ENCODE peak calls at places on chromosomes 3 and 15, in nine cellular contexts. One of them, this sample, is unnamed.

GRCh38 chr3:33373082-33373437 is 67.1 kb downstream of the UBP1 start:
- DNase-seq in foreskin fibroblast: no peak
- DNase-seq in NCI-H1092: no peak
- DNase-seq in retina: no peak
- DNase-seq in activated CD4-positive, alpha-beta T cell treated with anti-CD3 and anti-CD28 coated beads, Interleukin-2, amount 10 ng/mL, durations not matched to agents 7 days and 5 days: no peak
- DNase-seq in naive thymus-derived CD8-positive, alpha-beta T cell: no peak
- DNase-seq in upper lobe of left lung: no peak
- DNase-seq in AG09309: no peak
- DNase-seq in upper lobe of right lung: no peak
- DNase-seq in this sample: no peak

GRCh38 chr3:130411310-130411709 is 65.8 kb downstream of the COL6A5 start:
- DNase-seq in foreskin fibroblast: no peak
- DNase-seq in NCI-H1092: no peak
- DNase-seq in retina: no peak
- DNase-seq in activated CD4-positive, alpha-beta T cell treated with anti-CD3 and anti-CD28 coated beads, Interleukin-2, amount 10 ng/mL, durations not matched to agents 7 days and 5 days: no peak
- DNase-seq in naive thymus-derived CD8-positive, alpha-beta T cell: no peak
- DNase-seq in upper lobe of left lung: no peak
- DNase-seq in AG09309: no peak
- DNase-seq in upper lobe of right lung: no peak
- DNase-seq in this sample: no peak

GRCh38 chr3:125098929-125099328 is 43.1 kb upstream of the HEG1 start:
- DNase-seq in foreskin fibroblast: peak
- DNase-seq in NCI-H1092: no peak
- DNase-seq in retina: no peak
- DNase-seq in activated CD4-positive, alpha-beta T cell treated with anti-CD3 and anti-CD28 coated beads, Interleukin-2, amount 10 ng/mL, durations not matched to agents 7 days and 5 days: no peak
- DNase-seq in naive thymus-derived CD8-positive, alpha-beta T cell: no peak
- DNase-seq in upper lobe of left lung: no peak
- DNase-seq in AG09309: no peak
- DNase-seq in upper lobe of right lung: no peak
- DNase-seq in this sample: no peak

GRCh38 chr3:176927280-176927679 is 270.0 kb downstream of the TBL1XR1 start:
- DNase-seq in foreskin fibroblast: no peak
- DNase-seq in NCI-H1092: no peak
- DNase-seq in retina: no peak
- DNase-seq in activated CD4-positive, alpha-beta T cell treated with anti-CD3 and anti-CD28 coated beads, Interleukin-2, amount 10 ng/mL, durations not matched to agents 7 days and 5 days: no peak
- DNase-seq in naive thymus-derived CD8-positive, alpha-beta T cell: no peak
- DNase-seq in upper lobe of left lung: no peak
- DNase-seq in AG09309: no peak
- DNase-seq in upper lobe of right lung: no peak
- DNase-seq in this sample: no peak

GRCh38 chr3:53346514-53346913 is 829 bp downstream of the DCP1A start:
- DNase-seq in foreskin fibroblast: peak
- DNase-seq in NCI-H1092: no peak
- DNase-seq in retina: peak
- DNase-seq in activated CD4-positive, alpha-beta T cell treated with anti-CD3 and anti-CD28 coated beads, Interleukin-2, amount 10 ng/mL, durations not matched to agents 7 days and 5 days: peak
- DNase-seq in naive thymus-derived CD8-positive, alpha-beta T cell: no peak
- DNase-seq in upper lobe of left lung: no peak
- DNase-seq in AG09309: no peak
- DNase-seq in upper lobe of right lung: no peak
- DNase-seq in this sample: no peak

GRCh38 chr3:20097015-20097414 is 56.8 kb downstream of the KAT2B start:
- DNase-seq in foreskin fibroblast: no peak
- DNase-seq in NCI-H1092: no peak
- DNase-seq in retina: no peak
- DNase-seq in activated CD4-positive, alpha-beta T cell treated with anti-CD3 and anti-CD28 coated beads, Interleukin-2, amount 10 ng/mL, durations not matched to agents 7 days and 5 days: no peak
- DNase-seq in naive thymus-derived CD8-positive, alpha-beta T cell: no peak
- DNase-seq in upper lobe of left lung: no peak
- DNase-seq in AG09309: no peak
- DNase-seq in upper lobe of right lung: no peak
- DNase-seq in this sample: no peak

GRCh38 chr3:105614288-105615030 is 247.8 kb downstream of the ALCAM start:
- DNase-seq in foreskin fibroblast: peak
- DNase-seq in NCI-H1092: no peak
- DNase-seq in retina: no peak
- DNase-seq in activated CD4-positive, alpha-beta T cell treated with anti-CD3 and anti-CD28 coated beads, Interleukin-2, amount 10 ng/mL, durations not matched to agents 7 days and 5 days: no peak
- DNase-seq in naive thymus-derived CD8-positive, alpha-beta T cell: no peak
- DNase-seq in upper lobe of left lung: no peak
- DNase-seq in AG09309: no peak
- DNase-seq in upper lobe of right lung: no peak
- DNase-seq in this sample: peak

GRCh38 chr3:39189648-39190269 is 2.6 kb downstream of the XIRP1 start:
- DNase-seq in foreskin fibroblast: peak
- DNase-seq in NCI-H1092: peak
- DNase-seq in retina: peak
- DNase-seq in activated CD4-positive, alpha-beta T cell treated with anti-CD3 and anti-CD28 coated beads, Interleukin-2, amount 10 ng/mL, durations not matched to agents 7 days and 5 days: peak
- DNase-seq in naive thymus-derived CD8-positive, alpha-beta T cell: peak
- DNase-seq in upper lobe of left lung: no peak
- DNase-seq in AG09309: no peak
- DNase-seq in upper lobe of right lung: peak
- DNase-seq in this sample: no peak

GRCh38 chr15:97036301-97036700 is 705.8 kb downstream of the NR2F2 start:
- DNase-seq in foreskin fibroblast: no peak
- DNase-seq in NCI-H1092: no peak
- DNase-seq in retina: no peak
- DNase-seq in activated CD4-positive, alpha-beta T cell treated with anti-CD3 and anti-CD28 coated beads, Interleukin-2, amount 10 ng/mL, durations not matched to agents 7 days and 5 days: no peak
- DNase-seq in naive thymus-derived CD8-positive, alpha-beta T cell: no peak
- DNase-seq in upper lobe of left lung: no peak
- DNase-seq in AG09309: no peak
- DNase-seq in upper lobe of right lung: no peak
- DNase-seq in this sample: no peak

GRCh38 chr15:77992356-77993222 is 84.9 kb downstream of the TBC1D2B start:
- DNase-seq in foreskin fibroblast: no peak
- DNase-seq in NCI-H1092: no peak
- DNase-seq in retina: no peak
- DNase-seq in activated CD4-positive, alpha-beta T cell treated with anti-CD3 and anti-CD28 coated beads, Interleukin-2, amount 10 ng/mL, durations not matched to agents 7 days and 5 days: no peak
- DNase-seq in naive thymus-derived CD8-positive, alpha-beta T cell: no peak
- DNase-seq in upper lobe of left lung: no peak
- DNase-seq in AG09309: no peak
- DNase-seq in upper lobe of right lung: no peak
- DNase-seq in this sample: no peak

GRCh38 chr3:37693791-37694194 is 167.9 kb upstream of the CTDSPL start:
- DNase-seq in foreskin fibroblast: no peak
- DNase-seq in NCI-H1092: no peak
- DNase-seq in retina: no peak
- DNase-seq in activated CD4-positive, alpha-beta T cell treated with anti-CD3 and anti-CD28 coated beads, Interleukin-2, amount 10 ng/mL, durations not matched to agents 7 days and 5 days: no peak
- DNase-seq in naive thymus-derived CD8-positive, alpha-beta T cell: no peak
- DNase-seq in upper lobe of left lung: no peak
- DNase-seq in AG09309: no peak
- DNase-seq in upper lobe of right lung: no peak
- DNase-seq in this sample: no peak

GRCh38 chr3:115899050-115899449 is 275.7 kb downstream of the GAP43 start:
- DNase-seq in foreskin fibroblast: no peak
- DNase-seq in NCI-H1092: no peak
- DNase-seq in retina: no peak
- DNase-seq in activated CD4-positive, alpha-beta T cell treated with anti-CD3 and anti-CD28 coated beads, Interleukin-2, amount 10 ng/mL, durations not matched to agents 7 days and 5 days: no peak
- DNase-seq in naive thymus-derived CD8-positive, alpha-beta T cell: no peak
- DNase-seq in upper lobe of left lung: no peak
- DNase-seq in AG09309: no peak
- DNase-seq in upper lobe of right lung: no peak
- DNase-seq in this sample: no peak

GRCh38 chr3:157160652-157161480 is 919 bp upstream of the CCNL1 start:
- DNase-seq in foreskin fibroblast: peak
- DNase-seq in NCI-H1092: peak
- DNase-seq in retina: no peak
- DNase-seq in activated CD4-positive, alpha-beta T cell treated with anti-CD3 and anti-CD28 coated beads, Interleukin-2, amount 10 ng/mL, durations not matched to agents 7 days and 5 days: peak
- DNase-seq in naive thymus-derived CD8-positive, alpha-beta T cell: peak
- DNase-seq in upper lobe of left lung: no peak
- DNase-seq in AG09309: peak
- DNase-seq in upper lobe of right lung: peak
- DNase-seq in this sample: peak

GRCh38 chr3:5017953-5018531 is 38.8 kb downstream of the BHLHE40 start:
- DNase-seq in foreskin fibroblast: peak
- DNase-seq in NCI-H1092: no peak
- DNase-seq in retina: peak
- DNase-seq in activated CD4-positive, alpha-beta T cell treated with anti-CD3 and anti-CD28 coated beads, Interleukin-2, amount 10 ng/mL, durations not matched to agents 7 days and 5 days: no peak
- DNase-seq in naive thymus-derived CD8-positive, alpha-beta T cell: no peak
- DNase-seq in upper lobe of left lung: peak
- DNase-seq in AG09309: no peak
- DNase-seq in upper lobe of right lung: peak
- DNase-seq in this sample: no peak

This sample was measured in skeletal muscle cell.